ENCODE peak calls at places on chromosome 15, in ten cellular contexts. O, F, L, A, Z, G, D, E, H and X are unnamed samples.

GRCh38 chr15:98738689-98739411 is 90.5 kb downstream of the IGF1R start:
- DNase-seq in L (no peak), O (no peak), Z (no peak), G (no peak), A (no peak), F (no peak), D (no peak), H (no peak), E (no peak), X (no peak)

GRCh38 chr15:48432688-48433087 is 101.5 kb downstream of the DUT start:
- DNase-seq in D (no peak), F (no peak), H (no peak), O (no peak), A (no peak), L (no peak), Z (no peak), E (no peak), G (no peak), X (no peak)

GRCh38 chr15:37416103-37416502 is 315.8 kb upstream of the MEIS2 start:
- DNase-seq in O (no peak), G (no peak), F (no peak), Z (no peak), A (no peak), D (no peak), L (no peak), E (no peak), H (no peak), X (no peak)

GRCh38 chr15:93042691-93043378 is 46.2 kb downstream of the RGMA start:
- DNase-seq in O (no peak), H (no peak), A (peak; percentile 91), D (no peak), L (no peak), Z (no peak), E (no peak), F (no peak), G (no peak), X (peak; percentile 39)

GRCh38 chr15:73370151-73370550 is 1.4 kb upstream of the HCN4 start:
- DNase-seq in F (no peak), D (no peak), E (no peak), H (no peak), L (no peak), A (peak; percentile 96), G (no peak), Z (no peak), O (no peak), X (no peak)

GRCh38 chr15:78077860-78078187 is 313 bp upstream of the TBC1D2B start:
- DNase-seq in Z (no peak), E (no peak), D (no peak), G (no peak), L (peak; percentile 63), F (no peak), A (no peak), O (no peak), H (no peak), X (no peak)

GRCh38 chr15:92801412-92801773 is 98.7 kb upstream of the CHD2 start:
- DNase-seq in Z (no peak), G (no peak), H (no peak), F (no peak), L (no peak), E (no peak), O (no peak), D (no peak), A (no peak), X (no peak)

GRCh38 chr15:47206358-47206978 is 510.8 kb upstream of the SEMA6D start:
- DNase-seq in D (no peak), Z (no peak), A (no peak), G (no peak), F (no peak), L (no peak), E (no peak), O (no peak), H (no peak), X (no peak)

GRCh38 chr15:57440799-57441198 is 64.5 kb downstream of the CGNL1 start:
- DNase-seq in F (no peak), O (no peak), L (no peak), H (no peak), G (no peak), A (no peak), E (peak; percentile 65), Z (no peak), D (no peak), X (no peak)

GRCh38 chr15:77584201-77584600 is 48.5 kb downstream of the LINGO1 start:
- DNase-seq in H (no peak), A (peak; percentile 53), O (no peak), E (peak; percentile 51), Z (no peak), L (no peak), D (no peak), F (no peak), G (no peak), X (no peak)

GRCh38 chr15:71048913-71049675 is 66.2 kb upstream of the THSD4 start:
- DNase-seq in Z (no peak), O (no peak), F (no peak), E (peak; percentile 4), H (no peak), D (no peak), L (no peak), G (no peak), A (no peak), X (no peak)

GRCh38 chr15:91469627-91470567 is 369.8 kb downstream of the SV2B start:
- DNase-seq in E (no peak), D (no peak), H (peak; percentile 35), G (no peak), Z (no peak), L (no peak), F (no peak), A (peak; percentile 31), O (no peak), X (no peak)

GRCh38 chr15:50353251-50353998 is 1.6 kb downstream of the GABPB1 start:
- DNase-seq in F (no peak), G (no peak), H (no peak), L (no peak), A (no peak), Z (no peak), D (no peak), E (peak; percentile 32), O (no peak), X (no peak)

GRCh38 chr15:80768158-80768557 is 11.0 kb upstream of the CEMIP start:
- DNase-seq in E (no peak), H (no peak), Z (no peak), D (no peak), F (no peak), G (no peak), L (no peak), O (no peak), A (no peak), X (no peak)

GRCh38 chr15:92845109-92845508 is 55.0 kb upstream of the CHD2 start:
- DNase-seq in L (peak; percentile 53), E (peak; percentile 54), Z (no peak), F (no peak), D (no peak), A (no peak), O (peak; percentile 63), H (no peak), G (no peak), X (no peak)

GRCh38 chr15:52348056-52348745 is 52.6 kb upstream of the MYO5C start:
- DNase-seq in A (no peak), D (no peak), Z (no peak), F (no peak), G (no peak), O (no peak), L (no peak), H (no peak), E (peak; percentile 19), X (no peak)

GRCh38 chr15:85672338-85673097 is 122.2 kb downstream of the KLHL25 start:
- DNase-seq in L (no peak), Z (no peak), H (no peak), G (no peak), E (no peak), O (no peak), D (no peak), F (no peak), A (no peak), X (no peak)

GRCh38 chr15:77508541-77509505 is 88.1 kb downstream of the HMG20A start:
- DNase-seq in F (peak; percentile 75), D (no peak), H (no peak), G (no peak), A (no peak), O (no peak), Z (no peak), E (no peak), L (no peak), X (peak; percentile 66)

GRCh38 chr15:84980196-84981053 is 1.2 kb upstream of the PDE8A start:
- DNase-seq in Z (peak; percentile 90), A (peak; percentile 88), E (peak; percentile 90), H (peak; percentile 76), O (peak; percentile 92), L (peak; percentile 84), D (peak; percentile 78), F (peak; percentile 81), G (peak; percentile 84), X (peak; percentile 91)

GRCh38 chr15:98523912-98524255 is 124.5 kb upstream of the IGF1R start:
- DNase-seq in E (no peak), H (no peak), G (no peak), Z (no peak), D (no peak), O (no peak), L (no peak), A (no peak), F (no peak), X (no peak)

GRCh38 chr15:78453447-78453846 is 15.4 kb downstream of the IREB2 start:
- DNase-seq in G (no peak), L (no peak), E (no peak), Z (no peak), F (no peak), A (no peak), O (no peak), D (no peak), H (no peak), X (no peak)

GRCh38 chr15:70669006-70669602 is 94.3 kb downstream of the UACA start:
- DNase-seq in Z (no peak), F (no peak), D (no peak), E (no peak), O (no peak), A (no peak), H (no peak), L (no peak), G (no peak), X (no peak)

GRCh38 chr15:29765898-29766537 is 56.2 kb downstream of the TJP1 start:
- DNase-seq in G (no peak), A (no peak), H (no peak), E (no peak), Z (no peak), O (no peak), F (no peak), L (no peak), D (no peak), X (no peak)

GRCh38 chr15:45842151-45842550 is 207.3 kb downstream of the SQOR start:
- DNase-seq in D (no peak), L (no peak), H (no peak), O (no peak), E (peak; percentile 53), A (no peak), G (no peak), Z (no peak), F (no peak), X (no peak)

GRCh38 chr15:65094294-65094995 is 17.9 kb downstream of the KBTBD13 start:
- DNase-seq in Z (no peak), A (no peak), H (no peak), E (no peak), O (no peak), D (no peak), G (no peak), L (no peak), F (no peak), X (no peak)

GRCh38 chr15:69854521-69855171 is 243.1 kb downstream of the TLE3 start:
- DNase-seq in L (no peak), E (peak; percentile 23), A (no peak), H (no peak), Z (no peak), D (no peak), O (no peak), G (no peak), F (no peak), X (no peak)

GRCh38 chr15:77589839-77590238 is 42.9 kb downstream of the LINGO1 start:
- DNase-seq in Z (peak; percentile 36), E (no peak), D (no peak), A (peak; percentile 87), H (no peak), O (no peak), F (no peak), L (no peak), G (peak; percentile 88), X (no peak)

GRCh38 chr15:62483817-62484216 is 318.7 kb upstream of the C2CD4B start:
- DNase-seq in G (no peak), L (no peak), A (no peak), Z (no peak), O (no peak), D (no peak), F (no peak), E (no peak), H (no peak), X (no peak)